ENCODE peak calls at places on chromosomes 5 and 9, in ten cellular contexts. T, W, C, D, L, X, H, P, B and F are unnamed samples.

GRCh38 chr9:108244676-108245075 is 611.1 kb downstream of the ACTL7B start:
- DNase-seq in H (no peak), X (no peak), L (no peak), B (no peak), C (no peak), P (no peak), T (no peak), W (no peak), D (no peak), F (no peak)

GRCh38 chr5:31993182-31993961 is 180.7 kb downstream of the GOLPH3 start:
- DNase-seq in T (no peak), H (no peak), W (no peak), L (no peak), X (peak; percentile 35), P (no peak), D (peak; percentile 71), C (no peak), B (no peak), F (peak; percentile 85)

GRCh38 chr9:78982849-78983248 is 588.9 kb upstream of the TLE4 start:
- DNase-seq in C (no peak), T (no peak), H (no peak), P (no peak), L (no peak), B (no peak), W (no peak), X (peak; percentile 38), D (peak; percentile 43), F (peak; percentile 31)

GRCh38 chr5:81417052-81417451 is 23.1 kb upstream of the ACOT12 start:
- DNase-seq in X (no peak), T (no peak), W (no peak), H (no peak), L (no peak), B (no peak), P (no peak), D (peak; percentile 26), C (no peak), F (no peak)

GRCh38 chr5:55407059-55407684 is 99.4 kb downstream of the MTREX start:
- DNase-seq in L (no peak), B (peak; percentile 40), D (peak; percentile 76), T (no peak), C (peak; percentile 59), W (no peak), X (peak; percentile 15), H (no peak), P (peak; percentile 29), F (peak; percentile 42)

GRCh38 chr5:9054821-9055589 is 490.9 kb downstream of the SEMA5A start:
- DNase-seq in X (no peak), H (no peak), L (no peak), B (no peak), C (no peak), P (no peak), D (peak; percentile 34), T (no peak), W (no peak), F (peak; percentile 49)

GRCh38 chr9:113719919-113720318 is 156.2 kb upstream of the ZNF618 start:
- DNase-seq in W (no peak), T (no peak), C (no peak), B (no peak), X (no peak), D (no peak), L (no peak), P (no peak), H (no peak), F (no peak)

GRCh38 chr5:81590498-81591384 is 160.2 kb downstream of the SSBP2 start:
- DNase-seq in T (no peak), L (no peak), D (no peak), H (no peak), C (no peak), P (no peak), B (no peak), W (no peak), X (no peak), F (peak; percentile 23)

GRCh38 chr5:146042628-146043279 is 62.6 kb downstream of the PLAC8L1 start:
- DNase-seq in L (no peak), D (peak; percentile 36), P (no peak), C (peak; percentile 33), B (peak; percentile 31), W (no peak), T (no peak), H (no peak), X (peak; percentile 93), F (no peak)

GRCh38 chr9:89425921-89426388 is 72.0 kb downstream of the SEMA4D start:
- DNase-seq in W (peak; percentile 30), B (no peak), X (peak; percentile 52), L (no peak), T (no peak), P (no peak), D (peak; percentile 14), C (no peak), H (no peak), F (no peak)
- H3K4me1 ChIP-seq in W (no peaks in the 10 kb centered on the region), B (no peaks in the 10 kb centered on the region), X (peaks cover 40% of the 10 kb centered on the region), L (no peaks in the 10 kb centered on the region), T (peaks cover 97% of the 10 kb centered on the region), P (peaks cover 35% of the 10 kb centered on the region), D (peaks cover 9% of the 10 kb centered on the region), C (peaks cover 6% of the 10 kb centered on the region), H (peaks cover 13% of the 10 kb centered on the region), F (peaks cover 19% of the 10 kb centered on the region)

DNA sequence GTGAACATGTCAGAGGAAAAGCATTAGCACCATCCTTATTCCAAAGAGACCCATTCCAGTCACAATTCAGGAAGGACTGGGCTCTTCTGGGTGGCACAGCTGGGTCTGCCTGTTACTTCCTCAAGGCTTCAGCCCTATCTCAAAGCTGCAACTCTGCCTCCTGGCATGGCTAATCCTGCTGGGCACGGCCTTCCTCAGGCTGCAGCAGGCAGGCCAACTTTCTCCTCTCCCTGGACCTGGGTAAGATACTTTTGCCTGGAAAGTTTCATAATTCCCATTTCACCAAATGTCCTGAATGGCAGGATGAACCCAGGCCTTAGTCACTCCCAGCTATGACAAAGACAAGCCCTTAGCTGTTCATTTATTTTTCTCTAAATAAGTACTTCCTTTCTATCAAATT is 50.1 kb downstream of the MACROH2A1 start:
- DNase-seq in W (no peak), T (no peak), P (no peak), C (no peak), B (no peak), X (no peak), H (no peak), D (peak; percentile 39), L (no peak), F (no peak)
- H3K4me1 ChIP-seq in W (no peaks in the 10 kb centered on the region), T (no peaks in the 10 kb centered on the region), P (peaks cover 19% of the 10 kb centered on the region), C (no peaks in the 10 kb centered on the region), B (no peaks in the 10 kb centered on the region), X (peaks cover 4% of the 10 kb centered on the region), H (peaks cover 7% of the 10 kb centered on the region), D (peaks cover 39% of the 10 kb centered on the region), L (no peaks in the 10 kb centered on the region), F (peaks cover 24% of the 10 kb centered on the region)

GRCh38 chr9:76213751-76214150 is 180.5 kb downstream of the RFK start:
- DNase-seq in B (no peak), X (peak; percentile 39), W (no peak), D (no peak), P (no peak), C (no peak), T (no peak), H (no peak), L (no peak), F (no peak)

GRCh38 chr9:76218151-76218867 is 175.9 kb downstream of the RFK start:
- DNase-seq in B (no peak), D (no peak), H (no peak), T (no peak), X (no peak), L (no peak), W (no peak), C (no peak), P (no peak), F (peak; percentile 9)

GRCh38 chr9:76216161-76216649 is 178.0 kb downstream of the RFK start:
- DNase-seq in T (no peak), X (peak; percentile 85), L (no peak), W (no peak), H (no peak), C (peak; percentile 61), D (peak; percentile 95), B (no peak), P (no peak), F (peak; percentile 76)

GRCh38 chr9:76218868-76219462 is 175.3 kb downstream of the RFK start:
- DNase-seq in W (no peak), L (no peak), P (no peak), D (no peak), X (no peak), B (no peak), C (no peak), T (no peak), H (no peak), F (no peak)

GRCh38 chr9:76215066-76215465 is 179.2 kb downstream of the RFK start:
- DNase-seq in B (no peak), D (peak; percentile 85), L (no peak), P (no peak), C (peak; percentile 9), W (no peak), X (peak; percentile 45), T (no peak), H (no peak), F (peak; percentile 71)
- H3K4me1 ChIP-seq in B (no peaks in the 10 kb centered on the region), D (peaks cover 23% of the 10 kb centered on the region), L (peaks cover 6% of the 10 kb centered on the region), P (no peaks in the 10 kb centered on the region), C (peaks cover 15% of the 10 kb centered on the region), W (no peaks in the 10 kb centered on the region), X (peaks cover 36% of the 10 kb centered on the region), T (no peaks in the 10 kb centered on the region), H (no peaks in the 10 kb centered on the region), F (peaks cover 22% of the 10 kb centered on the region)

GRCh38 chr5:177314376-177315342 is 3.0 kb upstream of the MXD3 start:
- DNase-seq in X (no peak), T (no peak), L (no peak), D (no peak), H (no peak), P (no peak), W (peak; percentile 47), C (no peak), B (no peak), F (peak; percentile 53)

GRCh38 chr5:177311361-177311722 is 356 bp downstream of the MXD3 start:
- DNase-seq in C (no peak), D (peak; percentile 59), T (no peak), L (peak; percentile 69), H (no peak), W (peak; percentile 50), X (peak; percentile 79), P (no peak), B (no peak), F (peak; percentile 90)

GRCh38 chr5:177311723-177312648 is at the start of gene MXD3:
- DNase-seq in T (peak; percentile 94), D (peak; percentile 99), L (peak; percentile 98), C (peak; percentile 97), H (peak; percentile 97), W (peak; percentile 98), B (peak; percentile 98), P (peak; percentile 97), X (peak; percentile 100), F (peak; percentile 100)

GRCh38 chr5:177313561-177314259 is 2.0 kb upstream of the MXD3 start:
- DNase-seq in W (peak; percentile 36), H (no peak), B (no peak), X (no peak), C (no peak), D (no peak), L (no peak), T (no peak), P (no peak), F (peak; percentile 41)

DNA sequence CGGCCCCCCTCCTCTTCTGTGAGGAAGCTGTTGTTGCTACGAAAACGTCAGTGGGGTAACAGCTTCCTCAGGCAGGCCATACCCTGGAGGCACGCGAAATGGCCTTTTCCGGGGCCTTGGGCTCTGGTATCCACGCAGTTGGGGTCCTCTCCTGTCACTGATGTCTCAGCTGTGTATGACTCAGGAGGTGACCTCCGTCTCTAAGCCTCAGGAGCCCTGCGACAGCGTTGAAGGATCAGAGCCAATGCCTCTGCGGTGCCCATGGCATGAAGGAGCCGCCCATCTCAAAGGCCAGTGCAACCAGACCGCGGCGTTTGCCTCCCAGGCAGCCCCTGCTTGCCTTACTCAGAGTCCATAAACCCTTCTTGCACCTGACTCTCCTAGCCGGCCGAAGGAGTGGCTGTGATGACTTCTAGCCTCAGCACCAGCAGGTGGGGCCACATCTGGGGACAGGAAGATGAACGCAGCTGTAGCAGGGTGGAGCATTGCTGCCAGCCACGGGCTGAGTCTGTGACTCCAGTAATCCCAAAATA is 1.0 kb upstream of the MXD3 start:
- DNase-seq in W (peak; percentile 50), B (peak; percentile 38), P (no peak), D (peak; percentile 28), T (no peak), H (no peak), L (peak; percentile 62), C (peak; percentile 65), X (no peak), F (peak; percentile 54)
- H3K4me1 ChIP-seq in W (no peaks in the 10 kb centered on the region), B (peaks cover 20% of the 10 kb centered on the region), P (peaks cover 29% of the 10 kb centered on the region), D (peaks cover 3% of the 10 kb centered on the region), T (peaks cover 20% of the 10 kb centered on the region), H (peaks cover 28% of the 10 kb centered on the region), L (peaks cover 18% of the 10 kb centered on the region), C (peaks cover 19% of the 10 kb centered on the region), X (peaks cover 32% of the 10 kb centered on the region), F (peaks cover 29% of the 10 kb centered on the region)